ENCODE peak calls at places on chromosomes 7 and 10, in seven cellular contexts. One of them, this sample, is unnamed.
A peak's percentile ranks its signal among the peaks of the same experiment; 100 is the strongest.

GRCh38 chr7:55493416-55493815 is 78.9 kb downstream of the VOPP1 start:
- DNase-seq in hypothalamus: no peak
- DNase-seq in T-cell: no peak
- DNase-seq in NCI-H510A treated with DMSO at 0.1 percent for 48 hours: no peak
- DNase-seq in NCI-H1105: no peak
- DNase-seq in HuH-7: no peak
- DNase-seq in activated naive CD4-positive, alpha-beta T cell treated with anti-CD3 and anti-CD28 coated beads, Interleukin-2, amount 10 ng/mL, durations not matched to agents 7 days and 5 days: no peak
- DNase-seq in this sample: no peak

GRCh38 chr10:125844673-125845300 is 21.4 kb downstream of the BCCIP start:
- DNase-seq in hypothalamus: no peak
- DNase-seq in T-cell: no peak
- DNase-seq in NCI-H510A treated with DMSO at 0.1 percent for 48 hours: no peak
- DNase-seq in NCI-H1105: no peak
- DNase-seq in HuH-7: no peak
- DNase-seq in activated naive CD4-positive, alpha-beta T cell treated with anti-CD3 and anti-CD28 coated beads, Interleukin-2, amount 10 ng/mL, durations not matched to agents 7 days and 5 days: no peak
- DNase-seq in this sample: no peak

GRCh38 chr10:8043569-8044306 is 10.8 kb upstream of the GATA3 start:
- DNase-seq in hypothalamus: no peak
- DNase-seq in T-cell: peak; percentile 43
- DNase-seq in NCI-H510A treated with DMSO at 0.1 percent for 48 hours: no peak
- DNase-seq in NCI-H1105: no peak
- DNase-seq in HuH-7: no peak
- DNase-seq in activated naive CD4-positive, alpha-beta T cell treated with anti-CD3 and anti-CD28 coated beads, Interleukin-2, amount 10 ng/mL, durations not matched to agents 7 days and 5 days: no peak
- DNase-seq in this sample: no peak

GRCh38 chr10:63133787-63134557 is 844 bp downstream of the NRBF2 start:
- DNase-seq in hypothalamus: no peak
- DNase-seq in T-cell: no peak
- DNase-seq in NCI-H510A treated with DMSO at 0.1 percent for 48 hours: no peak
- DNase-seq in NCI-H1105: no peak
- DNase-seq in HuH-7: no peak
- DNase-seq in activated naive CD4-positive, alpha-beta T cell treated with anti-CD3 and anti-CD28 coated beads, Interleukin-2, amount 10 ng/mL, durations not matched to agents 7 days and 5 days: no peak
- DNase-seq in this sample: no peak

GRCh38 chr7:15334524-15335269 is 227.1 kb downstream of the AGMO start:
- DNase-seq in hypothalamus: no peak
- DNase-seq in T-cell: no peak
- DNase-seq in NCI-H510A treated with DMSO at 0.1 percent for 48 hours: peak; percentile 10
- DNase-seq in NCI-H1105: peak; percentile 15
- DNase-seq in HuH-7: no peak
- DNase-seq in activated naive CD4-positive, alpha-beta T cell treated with anti-CD3 and anti-CD28 coated beads, Interleukin-2, amount 10 ng/mL, durations not matched to agents 7 days and 5 days: no peak
- DNase-seq in this sample: no peak

GRCh38 chr7:115356139-115356746 is 434.3 kb downstream of the MDFIC start:
- DNase-seq in hypothalamus: no peak
- DNase-seq in T-cell: no peak
- DNase-seq in NCI-H510A treated with DMSO at 0.1 percent for 48 hours: peak; percentile 18
- DNase-seq in NCI-H1105: no peak
- DNase-seq in HuH-7: peak; percentile 5
- DNase-seq in activated naive CD4-positive, alpha-beta T cell treated with anti-CD3 and anti-CD28 coated beads, Interleukin-2, amount 10 ng/mL, durations not matched to agents 7 days and 5 days: no peak
- DNase-seq in this sample: no peak

GRCh38 chr10:32937824-32938482 is 20.1 kb downstream of the ITGB1 start:
- DNase-seq in hypothalamus: no peak
- DNase-seq in T-cell: no peak
- DNase-seq in NCI-H510A treated with DMSO at 0.1 percent for 48 hours: no peak
- DNase-seq in NCI-H1105: no peak
- DNase-seq in HuH-7: no peak
- DNase-seq in activated naive CD4-positive, alpha-beta T cell treated with anti-CD3 and anti-CD28 coated beads, Interleukin-2, amount 10 ng/mL, durations not matched to agents 7 days and 5 days: no peak
- DNase-seq in this sample: no peak

GRCh38 chr7:44313621-44314031 is 11.8 kb downstream of the CAMK2B start:
- DNase-seq in hypothalamus: no peak
- DNase-seq in T-cell: no peak
- DNase-seq in NCI-H510A treated with DMSO at 0.1 percent for 48 hours: no peak
- DNase-seq in NCI-H1105: no peak
- DNase-seq in HuH-7: no peak
- DNase-seq in activated naive CD4-positive, alpha-beta T cell treated with anti-CD3 and anti-CD28 coated beads, Interleukin-2, amount 10 ng/mL, durations not matched to agents 7 days and 5 days: no peak
- DNase-seq in this sample: peak; percentile 71

GRCh38 chr7:101630591-101630990 is 1.5 kb upstream of the MYL10 start:
- DNase-seq in hypothalamus: no peak
- DNase-seq in T-cell: no peak
- DNase-seq in NCI-H510A treated with DMSO at 0.1 percent for 48 hours: no peak
- DNase-seq in NCI-H1105: no peak
- DNase-seq in HuH-7: no peak
- DNase-seq in activated naive CD4-positive, alpha-beta T cell treated with anti-CD3 and anti-CD28 coated beads, Interleukin-2, amount 10 ng/mL, durations not matched to agents 7 days and 5 days: no peak
- DNase-seq in this sample: no peak

GRCh38 chr7:37052673-37053072 is 328.4 kb upstream of the AOAH start:
- DNase-seq in hypothalamus: no peak
- DNase-seq in T-cell: peak; percentile 3
- DNase-seq in NCI-H510A treated with DMSO at 0.1 percent for 48 hours: no peak
- DNase-seq in NCI-H1105: no peak
- DNase-seq in HuH-7: peak; percentile 55
- DNase-seq in activated naive CD4-positive, alpha-beta T cell treated with anti-CD3 and anti-CD28 coated beads, Interleukin-2, amount 10 ng/mL, durations not matched to agents 7 days and 5 days: peak; percentile 61
- DNase-seq in this sample: peak; percentile 14

GRCh38 chr7:103854611-103855010 is 134.8 kb downstream of the RELN start:
- DNase-seq in hypothalamus: no peak
- DNase-seq in T-cell: no peak
- DNase-seq in NCI-H510A treated with DMSO at 0.1 percent for 48 hours: no peak
- DNase-seq in NCI-H1105: no peak
- DNase-seq in HuH-7: no peak
- DNase-seq in activated naive CD4-positive, alpha-beta T cell treated with anti-CD3 and anti-CD28 coated beads, Interleukin-2, amount 10 ng/mL, durations not matched to agents 7 days and 5 days: no peak
- DNase-seq in this sample: no peak

GRCh38 chr7:99409192-99409572 is 413 bp downstream of the BUD31 start:
- DNase-seq in hypothalamus: no peak
- DNase-seq in T-cell: no peak
- DNase-seq in NCI-H510A treated with DMSO at 0.1 percent for 48 hours: no peak
- DNase-seq in NCI-H1105: no peak
- DNase-seq in HuH-7: no peak
- DNase-seq in activated naive CD4-positive, alpha-beta T cell treated with anti-CD3 and anti-CD28 coated beads, Interleukin-2, amount 10 ng/mL, durations not matched to agents 7 days and 5 days: no peak
- DNase-seq in this sample: no peak

GRCh38 chr7:24463474-24463873 is 109.8 kb upstream of the PALS2 start:
- DNase-seq in hypothalamus: no peak
- DNase-seq in T-cell: no peak
- DNase-seq in NCI-H510A treated with DMSO at 0.1 percent for 48 hours: no peak
- DNase-seq in NCI-H1105: no peak
- DNase-seq in HuH-7: no peak
- DNase-seq in activated naive CD4-positive, alpha-beta T cell treated with anti-CD3 and anti-CD28 coated beads, Interleukin-2, amount 10 ng/mL, durations not matched to agents 7 days and 5 days: no peak
- DNase-seq in this sample: no peak

GRCh38 chr10:98470850-98471249 is 24.1 kb upstream of the HPS1 start:
- DNase-seq in hypothalamus: no peak
- DNase-seq in T-cell: no peak
- DNase-seq in NCI-H510A treated with DMSO at 0.1 percent for 48 hours: no peak
- DNase-seq in NCI-H1105: no peak
- DNase-seq in HuH-7: no peak
- DNase-seq in activated naive CD4-positive, alpha-beta T cell treated with anti-CD3 and anti-CD28 coated beads, Interleukin-2, amount 10 ng/mL, durations not matched to agents 7 days and 5 days: no peak
- DNase-seq in this sample: no peak

GRCh38 chr7:45185864-45186250 is 28.3 kb downstream of the RAMP3 start:
- DNase-seq in hypothalamus: no peak
- DNase-seq in T-cell: no peak
- DNase-seq in NCI-H510A treated with DMSO at 0.1 percent for 48 hours: no peak
- DNase-seq in NCI-H1105: no peak
- DNase-seq in HuH-7: no peak
- DNase-seq in activated naive CD4-positive, alpha-beta T cell treated with anti-CD3 and anti-CD28 coated beads, Interleukin-2, amount 10 ng/mL, durations not matched to agents 7 days and 5 days: no peak
- DNase-seq in this sample: no peak

GRCh38 chr7:52273685-52274610 is 761.5 kb upstream of the POM121L12 start:
- DNase-seq in hypothalamus: no peak
- DNase-seq in T-cell: peak; percentile 5
- DNase-seq in NCI-H510A treated with DMSO at 0.1 percent for 48 hours: no peak
- DNase-seq in NCI-H1105: no peak
- DNase-seq in HuH-7: no peak
- DNase-seq in activated naive CD4-positive, alpha-beta T cell treated with anti-CD3 and anti-CD28 coated beads, Interleukin-2, amount 10 ng/mL, durations not matched to agents 7 days and 5 days: peak; percentile 37
- DNase-seq in this sample: peak; percentile 4

GRCh38 chr7:148932-149855 is 43.2 kb upstream of the FAM20C start:
- DNase-seq in hypothalamus: peak; percentile 98
- DNase-seq in T-cell: peak; percentile 98
- DNase-seq in NCI-H510A treated with DMSO at 0.1 percent for 48 hours: no peak
- DNase-seq in NCI-H1105: peak; percentile 99
- DNase-seq in HuH-7: peak; percentile 99
- DNase-seq in activated naive CD4-positive, alpha-beta T cell treated with anti-CD3 and anti-CD28 coated beads, Interleukin-2, amount 10 ng/mL, durations not matched to agents 7 days and 5 days: peak; percentile 97
- DNase-seq in this sample: peak; percentile 98